ENCODE peak calls at places on chromosomes 12 and 14, in five cellular contexts. Q is right atrium auricular region, Y is endothelial cell, F is fibroblast of the aortic adventitia, G is heart right ventricle. N is an unnamed sample.

GRCh38 chr14:69045857-69046351 is 66.8 kb upstream of the ACTN1 start:
- DNase-seq in Y (no peak), Q (peak), G (peak), F (peak), N (no peak)

GRCh38 chr14:58920230-58920629 is 268.2 kb upstream of the DAAM1 start:
- DNase-seq in F (no peak), Q (no peak), G (no peak), Y (no peak), N (no peak)

GRCh38 chr14:72812292-72812851 is 81.5 kb downstream of the DPF3 start:
- DNase-seq in Y (no peak), Q (no peak), G (peak), F (no peak), N (no peak)

GRCh38 chr14:51552768-51553426 is 98.8 kb upstream of the FRMD6 start:
- DNase-seq in Q (no peak), F (no peak), G (no peak), Y (no peak), N (no peak)

GRCh38 chr12:39227218-39227617 is 215.7 kb downstream of the KIF21A start:
- DNase-seq in Q (no peak), Y (no peak), G (no peak), F (no peak), N (no peak)

GRCh38 chr12:3869860-3870259 is 3.3 kb downstream of the PARP11 start:
- DNase-seq in Q (no peak), G (no peak), F (no peak), Y (no peak), N (no peak)

GRCh38 chr14:106037380-106037779 is 511.0 kb downstream of the TMEM121 start:
- DNase-seq in F (no peak), Y (no peak), Q (no peak), G (no peak), N (no peak)

GRCh38 chr12:759628-760027 is 7.2 kb downstream of the WNK1 start:
- DNase-seq in Y (no peak), Q (no peak), F (no peak), G (no peak), N (no peak)

GRCh38 chr12:100612557-100612956 is 39.1 kb downstream of the GAS2L3 start:
- DNase-seq in Q (no peak), Y (no peak), F (no peak), G (no peak), N (no peak)

GRCh38 chr14:52706286-52706685 is 714 bp upstream of the PSMC6 start:
- DNase-seq in G (no peak), F (no peak), Y (no peak), Q (no peak), N (peak)

GRCh38 chr14:100159107-100159864 is at the start of gene DEGS2:
- DNase-seq in Q (no peak), G (no peak), F (no peak), Y (no peak), N (peak)

GRCh38 chr14:75418779-75419768 is 8.7 kb upstream of the JDP2 start:
- DNase-seq in Q (no peak), Y (peak), F (no peak), G (peak), N (peak)

GRCh38 chr14:90608281-90608680 is 207.9 kb downstream of the TTC7B start:
- DNase-seq in G (no peak), F (no peak), Y (no peak), Q (no peak), N (no peak)

GRCh38 chr12:52615208-52615868 is 3.0 kb downstream of the KRT73 start:
- DNase-seq in Q (peak), F (no peak), Y (no peak), G (no peak), N (no peak)

GRCh38 chr12:121918679-121919038 is 267 bp downstream of the CFAP251 start:
- DNase-seq in F (no peak), Q (no peak), Y (no peak), G (no peak), N (no peak)

GRCh38 chr14:63286071-63286470 is 32.7 kb downstream of the GPHB5 start:
- DNase-seq in G (no peak), F (no peak), Y (no peak), Q (no peak), N (no peak)

GRCh38 chr12:41743835-41744234 is 400.8 kb downstream of the GXYLT1 start:
- DNase-seq in G (no peak), Q (no peak), F (no peak), Y (no peak), N (no peak)

GRCh38 chr12:4331842-4332241 is 10.8 kb downstream of the TIGAR start:
- DNase-seq in G (no peak), F (no peak), Q (no peak), Y (no peak), N (no peak)

GRCh38 chr14:97149775-97150174 is 352.6 kb downstream of the VRK1 start:
- DNase-seq in Y (no peak), Q (no peak), G (no peak), F (no peak), N (no peak)

GRCh38 chr14:79074501-79074900 is 904.3 kb downstream of the NRXN3 start:
- DNase-seq in F (no peak), Y (no peak), G (no peak), Q (no peak), N (no peak)

GRCh38 chr14:105488781-105489606 is 2.1 kb upstream of the TEDC1 start:
- DNase-seq in Q (peak), Y (no peak), F (no peak), G (peak), N (no peak)

GRCh38 chr12:52801773-52802172 is 5.9 kb upstream of the KRT3 start:
- DNase-seq in Y (no peak), F (no peak), G (no peak), Q (no peak), N (no peak)

GRCh38 chr12:125346361-125346760 is 281.1 kb downstream of the AACS start:
- DNase-seq in G (no peak), Q (no peak), F (peak), Y (no peak), N (no peak)

GRCh38 chr12:23380419-23381100 is 568.9 kb downstream of the SOX5 start:
- DNase-seq in G (no peak), Q (no peak), Y (no peak), F (no peak), N (no peak)

DNA sequence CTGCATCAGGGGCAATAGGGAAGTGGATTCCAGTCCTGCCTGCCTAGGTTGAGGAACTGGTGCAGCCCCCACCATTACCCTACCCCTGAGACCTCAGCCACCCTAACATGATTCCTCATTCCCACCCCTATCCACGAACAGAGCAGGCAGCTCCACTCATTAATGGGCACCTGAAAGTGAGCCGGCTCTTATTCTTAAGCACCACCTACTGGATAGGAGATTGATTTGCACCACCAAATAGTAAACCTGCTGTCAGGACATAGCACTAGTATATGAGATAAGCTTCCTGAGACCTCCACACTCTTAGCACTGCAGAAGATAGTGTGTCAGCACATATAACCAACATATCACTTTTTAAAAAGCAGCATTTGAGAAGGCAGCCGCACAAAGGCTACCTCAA is 573.2 kb downstream of the SOX5 start:
- DNase-seq in Q (no peak), F (no peak), Y (no peak), G (no peak), N (no peak)
- TF ChIP-seq CTCF in Q (no peak), F (no peak), Y (no peak), G (no peak), N (no peak)

GRCh38 chr14:61113561-61113960 is 132.5 kb downstream of the SLC38A6 start:
- DNase-seq in G (no peak), Q (no peak), F (no peak), Y (no peak), N (no peak)
- TF ChIP-seq CTCF in G (no peak), Q (no peak), F (no peak), Y (no peak), N (no peak)

GRCh38 chr12:49730568-49731101 is 10.7 kb upstream of the TMBIM6 start:
- DNase-seq in Y (no peak), Q (no peak), G (no peak), F (peak), N (no peak)

GRCh38 chr12:49728446-49728845 is 12.9 kb upstream of the TMBIM6 start:
- DNase-seq in F (no peak), Y (no peak), Q (no peak), G (no peak), N (no peak)

GRCh38 chr12:49730050-49730449 is 11.3 kb upstream of the TMBIM6 start:
- DNase-seq in F (no peak), Q (no peak), Y (no peak), G (no peak), N (no peak)

DNA sequence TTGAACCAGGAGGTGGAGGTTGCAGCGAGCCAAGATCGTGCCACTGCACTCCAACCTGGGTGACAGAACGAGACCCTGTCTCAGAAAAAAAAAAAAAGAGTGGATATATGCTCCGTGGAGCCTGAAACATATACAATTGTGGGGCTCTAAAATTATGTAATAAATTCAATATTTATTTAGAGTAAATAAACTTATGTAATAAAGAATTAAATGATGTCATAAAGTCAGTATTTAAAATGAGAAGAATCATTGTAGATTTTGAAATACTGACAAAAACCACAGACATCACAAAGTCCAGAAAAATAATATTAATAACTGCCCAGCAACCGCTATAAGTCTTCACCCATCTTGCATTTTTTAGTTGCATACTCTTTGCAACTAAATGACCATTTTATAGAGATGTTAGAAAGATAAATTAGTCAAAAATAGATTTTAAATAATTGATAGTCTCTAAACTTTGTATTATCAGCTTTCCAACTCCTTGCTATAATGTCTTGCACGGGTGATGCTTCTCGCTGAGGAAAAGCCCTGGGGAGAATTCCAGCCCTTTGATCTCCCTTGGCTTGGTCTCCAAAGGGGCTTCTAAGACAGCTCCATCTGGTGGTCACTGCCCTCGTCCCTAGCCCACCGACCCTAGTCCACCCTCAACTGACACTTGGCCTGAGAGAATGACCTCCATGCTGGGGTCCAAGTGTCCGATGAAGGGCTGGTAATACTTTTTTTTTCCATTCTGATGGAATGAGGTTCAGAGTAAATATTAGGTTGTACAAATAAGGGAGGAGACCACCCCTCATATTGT is 7.9 kb upstream of the TMBIM6 start:
- DNase-seq in G (no peak), F (no peak), Q (no peak), Y (no peak), N (no peak)
- TF ChIP-seq CTCF in G (no peak), F (no peak), Q (no peak), Y (no peak), N (no peak)

GRCh38 chr12:120903382-120903817 is 758 bp downstream of the SPPL3 start:
- DNase-seq in F (peak), Q (peak), Y (peak), G (peak), N (peak)

GRCh38 chr12:120902846-120903381 is 1.2 kb downstream of the SPPL3 start:
- DNase-seq in Q (no peak), F (no peak), G (no peak), Y (no peak), N (no peak)

GRCh38 chr12:120901818-120902217 is 2.3 kb downstream of the SPPL3 start:
- DNase-seq in Y (no peak), Q (no peak), F (no peak), G (no peak), N (peak)

GRCh38 chr12:120905856-120906384 is 1.8 kb upstream of the SPPL3 start:
- DNase-seq in Y (no peak), G (no peak), Q (no peak), F (peak), N (no peak)

DNA sequence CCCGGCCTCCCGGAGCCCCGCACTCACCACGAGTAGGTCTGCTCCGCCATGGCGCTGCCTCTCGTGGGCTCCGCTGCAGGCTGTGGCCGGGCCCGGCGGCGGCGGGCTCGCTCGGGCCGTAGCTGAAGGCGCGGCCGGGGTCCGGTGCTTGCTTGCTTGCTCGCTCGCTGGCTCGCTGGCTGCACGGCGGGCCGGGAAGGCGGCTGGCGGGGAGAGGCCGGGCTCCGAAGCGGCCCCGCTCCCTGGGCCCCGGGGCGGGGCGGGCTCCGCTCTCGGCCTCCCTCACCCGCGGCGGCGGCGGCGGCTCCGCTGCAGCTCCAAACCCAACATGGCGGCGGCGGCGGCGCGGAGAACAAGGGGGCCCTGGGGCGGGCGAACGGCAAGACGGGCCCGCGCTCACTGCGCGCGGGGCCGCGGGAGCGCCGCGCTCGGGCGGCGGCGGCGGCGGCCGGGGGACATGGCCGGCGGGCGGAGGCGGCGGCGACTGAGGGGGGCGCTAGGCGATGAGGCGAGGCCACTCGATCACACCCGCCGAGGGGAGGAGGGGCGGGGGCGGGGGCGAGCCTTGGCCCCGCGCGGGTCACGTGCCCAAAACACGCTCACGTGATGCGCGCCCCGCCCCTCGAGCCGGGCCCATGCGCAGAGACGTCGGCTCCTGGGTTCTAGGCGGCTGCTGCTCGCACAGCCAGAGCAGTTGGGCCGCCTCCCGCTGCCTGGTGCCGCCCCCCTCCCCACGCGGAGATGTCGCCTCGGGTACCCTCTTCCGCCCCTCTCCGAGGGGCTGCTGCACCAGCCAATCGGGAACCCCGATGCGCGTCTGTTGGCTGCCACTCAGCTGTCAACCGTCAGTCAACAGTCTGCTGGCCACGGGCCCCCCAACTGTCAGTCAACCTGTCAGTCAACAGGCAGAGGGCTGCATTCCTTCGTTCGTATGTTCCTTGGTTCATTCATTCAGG is at the start of gene SPPL3:
- DNase-seq in Q (peak), Y (peak), F (peak), G (peak), N (peak)
- TF ChIP-seq CTCF in Q (no peak), Y (no peak), F (no peak), G (no peak), N (peak)

DNA sequence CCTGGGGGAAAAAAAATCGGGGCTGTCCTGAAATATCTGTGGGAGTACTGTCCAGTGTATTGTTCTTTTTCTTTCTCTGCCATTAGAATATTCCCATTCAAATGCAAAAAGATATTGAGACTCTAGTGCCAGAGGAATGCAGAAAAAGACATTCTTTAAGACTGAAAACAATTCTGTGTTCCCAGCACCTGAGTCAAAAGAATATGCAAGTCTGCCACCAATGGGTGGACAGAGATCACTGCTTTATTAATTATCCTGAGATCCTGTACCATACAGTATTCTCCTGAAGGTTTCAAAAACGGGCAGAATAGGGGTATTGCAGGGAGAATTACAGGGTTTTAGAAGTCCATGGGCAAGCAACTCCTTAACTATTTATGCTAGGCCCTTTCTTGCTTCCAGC is 361.8 kb downstream of the C12orf50 start:
- DNase-seq in G (no peak), Q (no peak), F (peak), Y (no peak), N (no peak)
- TF ChIP-seq CTCF in G (peak), Q (no peak), F (peak), Y (no peak), N (peak)

GRCh38 chr12:26029741-26030033 is 71.2 kb downstream of the RASSF8 start:
- DNase-seq in Q (no peak), F (peak), Y (no peak), G (no peak), N (no peak)

GRCh38 chr12:26030371-26030770 is 71.9 kb downstream of the RASSF8 start:
- DNase-seq in F (peak), G (no peak), Y (no peak), Q (no peak), N (no peak)

GRCh38 chr12:26031318-26031717 is 72.8 kb downstream of the RASSF8 start:
- DNase-seq in G (no peak), Q (no peak), F (no peak), Y (no peak), N (no peak)

GRCh38 chr12:26027401-26027800 is 68.9 kb downstream of the RASSF8 start:
- DNase-seq in G (no peak), Q (no peak), Y (no peak), F (no peak), N (no peak)

GRCh38 chr12:26028953-26029740 is 70.7 kb downstream of the RASSF8 start:
- DNase-seq in G (no peak), Y (peak), F (peak), Q (no peak), N (peak)
- TF ChIP-seq CTCF in G (peak), Y (peak), F (peak), Q (peak), N (peak)

GRCh38 chr12:47819902-47820630 is at the start of gene HDAC7:
- DNase-seq in F (peak), Q (peak), Y (peak), G (peak), N (peak)
- TF ChIP-seq CTCF in F (no peak), Q (no peak), Y (no peak), G (no peak), N (no peak)

DNA sequence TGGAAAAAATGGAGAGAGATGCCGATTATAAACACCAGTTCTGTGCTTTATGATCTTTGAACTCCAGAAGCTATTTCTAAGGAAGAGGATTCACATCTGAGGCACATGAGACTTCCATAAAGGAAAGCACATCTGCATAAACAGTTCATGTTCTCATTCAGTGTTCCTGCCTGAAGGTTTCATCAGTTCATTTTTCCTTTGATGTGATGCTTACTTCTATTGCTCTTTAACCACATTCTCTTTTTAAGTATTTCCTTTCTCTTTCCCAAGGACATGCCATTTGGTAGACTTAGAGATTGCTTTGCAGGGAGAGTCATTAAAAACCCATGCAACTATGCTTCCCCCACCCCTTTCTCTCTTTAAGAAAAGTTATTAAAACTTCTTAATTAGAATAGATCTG is 387.0 kb upstream of the FLRT2 start:
- DNase-seq in F (no peak), G (no peak), Y (no peak), Q (no peak), N (no peak)
- TF ChIP-seq CTCF in F (no peak), G (no peak), Y (no peak), Q (no peak), N (no peak)